ENCODE peak calls at places on chromosomes 7 and 10, in eight cellular contexts. F, V, R, L, G, E, W and K are unnamed samples.

GRCh38 chr10:70312972-70313371 is 29.2 kb upstream of the NPFFR1 start:
- DNase-seq in F (no peak), V (no peak), R (peak), L (no peak), G (no peak), E (no peak), W (no peak), K (no peak)

GRCh38 chr7:118872568-118872967 is 648.1 kb downstream of the ANKRD7 start:
- DNase-seq in F (no peak), V (no peak), R (no peak), L (peak), G (no peak), E (no peak), W (no peak), K (no peak)

GRCh38 chr10:69400936-69401335 is 15.8 kb downstream of the TACR2 start:
- DNase-seq in F (no peak), V (no peak), R (no peak), L (no peak), G (no peak), E (no peak), W (no peak), K (no peak)

GRCh38 chr10:101653536-101653935 is 41.4 kb downstream of the FBXW4 start:
- DNase-seq in F (no peak), V (no peak), R (no peak), L (no peak), G (no peak), E (no peak), W (no peak), K (no peak)

GRCh38 chr10:78944658-78945333 is 124.0 kb upstream of the ZMIZ1 start:
- DNase-seq in F (peak), V (peak), R (peak), L (no peak), G (peak), E (no peak), W (peak), K (peak)

GRCh38 chr10:6813876-6814275 is 233.8 kb upstream of the PRKCQ start:
- DNase-seq in F (no peak), V (no peak), R (no peak), L (no peak), G (no peak), E (no peak), W (no peak), K (no peak)

GRCh38 chr7:6613706-6614105 is 1.7 kb upstream of the ZNF853 start:
- DNase-seq in F (no peak), V (no peak), R (no peak), L (no peak), G (no peak), E (no peak), W (no peak), K (no peak)

GRCh38 chr7:157476654-157477549 is 140.1 kb downstream of the DNAJB6 start:
- DNase-seq in F (no peak), V (peak), R (no peak), L (no peak), G (no peak), E (no peak), W (no peak), K (no peak)

GRCh38 chr10:129964611-129965417 is 740 bp upstream of the EBF3 start:
- DNase-seq in F (no peak), V (peak), R (no peak), L (no peak), G (no peak), E (peak), W (no peak), K (no peak)

GRCh38 chr7:104553074-104553473 is 224.7 kb downstream of the LHFPL3 start:
- DNase-seq in F (no peak), V (no peak), R (no peak), L (no peak), G (no peak), E (no peak), W (no peak), K (peak)

GRCh38 chr10:47118326-47118725 is 181.7 kb upstream of the GDF10 start:
- DNase-seq in F (no peak), V (no peak), R (no peak), L (no peak), G (no peak), E (no peak), W (no peak), K (no peak)

DNA sequence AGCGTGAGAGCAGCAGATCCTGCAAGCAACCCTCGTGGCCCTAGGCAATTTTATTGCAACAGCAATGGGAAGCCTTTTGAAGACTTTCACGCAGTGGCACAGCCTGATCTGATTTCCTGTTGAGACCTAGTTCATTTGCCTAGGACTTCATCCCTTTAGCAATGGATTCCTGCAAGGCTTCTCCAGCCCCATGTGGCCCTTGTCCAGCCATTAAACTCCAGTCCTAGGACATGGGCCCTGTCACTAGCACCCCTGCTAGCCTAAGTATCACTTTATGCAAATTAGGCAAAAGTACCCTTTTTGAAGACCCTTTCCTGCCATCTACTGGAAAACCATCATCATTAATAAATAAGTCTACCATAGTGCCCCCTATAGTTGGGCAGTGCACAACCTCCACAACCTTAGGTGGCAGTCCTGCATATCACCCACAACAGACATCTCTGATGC is 379.4 kb downstream of the GALNT17 start:
- DNase-seq in F (no peak), V (no peak), R (no peak), L (no peak), G (no peak), E (peak), W (no peak), K (no peak)
- TF ChIP-seq CTCF in F (no peak), V (no peak), R (no peak), L (no peak), G (no peak), E (peak), W (no peak), K (no peak)

DNA sequence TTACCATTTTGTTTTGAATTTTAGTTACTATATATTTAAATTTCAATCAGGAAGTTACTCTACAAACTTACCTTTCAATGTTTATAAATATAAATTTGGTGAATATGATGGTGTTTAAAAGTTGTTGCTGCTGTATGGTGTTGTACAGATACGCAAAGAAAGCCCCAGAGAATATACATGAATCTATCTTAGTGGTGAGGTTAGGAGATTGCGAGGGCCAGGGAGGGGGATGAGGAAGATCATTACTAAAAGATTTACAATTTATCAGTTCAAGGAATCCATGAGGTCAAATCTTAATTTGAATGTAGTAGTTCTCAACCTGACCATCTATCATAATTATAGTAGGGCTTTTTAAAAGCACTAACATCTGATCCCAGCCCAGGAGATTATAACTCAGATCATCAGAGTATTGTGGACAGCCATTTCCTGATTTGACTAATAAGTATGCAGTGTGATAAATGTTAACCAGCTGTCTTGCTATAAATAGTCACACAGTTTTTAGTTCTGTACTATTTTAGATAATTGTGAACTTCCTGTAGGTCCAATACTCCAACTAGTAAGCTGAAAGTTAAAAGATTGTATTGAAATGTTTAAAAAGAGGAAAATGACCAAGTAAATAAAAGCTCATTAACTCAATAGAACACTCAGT is 23.6 kb downstream of the FAM3C start:
- DNase-seq in F (no peak), V (no peak), R (peak), L (no peak), G (no peak), E (no peak), W (no peak), K (no peak)
- H3K4me3 ChIP-seq in F (no peak), V (no peak), R (no peak), L (no peak), G (no peak), E (no peak), W (no peak), K (no peak)

GRCh38 chr10:114175667-114176066 is 1.7 kb upstream of the CCDC186 start:
- DNase-seq in F (no peak), V (no peak), R (no peak), L (no peak), G (no peak), E (no peak), W (no peak), K (no peak)

GRCh38 chr10:114172776-114173555 is 1.0 kb downstream of the CCDC186 start:
- DNase-seq in F (no peak), V (no peak), R (no peak), L (no peak), G (no peak), E (no peak), W (no peak), K (no peak)

GRCh38 chr10:114176511-114176910 is 2.5 kb upstream of the CCDC186 start:
- DNase-seq in F (no peak), V (no peak), R (no peak), L (no peak), G (no peak), E (no peak), W (no peak), K (no peak)

GRCh38 chr10:114173680-114174461 is at the start of gene CCDC186:
- DNase-seq in F (peak), V (peak), R (peak), L (peak), G (peak), E (peak), W (peak), K (peak)

DNA sequence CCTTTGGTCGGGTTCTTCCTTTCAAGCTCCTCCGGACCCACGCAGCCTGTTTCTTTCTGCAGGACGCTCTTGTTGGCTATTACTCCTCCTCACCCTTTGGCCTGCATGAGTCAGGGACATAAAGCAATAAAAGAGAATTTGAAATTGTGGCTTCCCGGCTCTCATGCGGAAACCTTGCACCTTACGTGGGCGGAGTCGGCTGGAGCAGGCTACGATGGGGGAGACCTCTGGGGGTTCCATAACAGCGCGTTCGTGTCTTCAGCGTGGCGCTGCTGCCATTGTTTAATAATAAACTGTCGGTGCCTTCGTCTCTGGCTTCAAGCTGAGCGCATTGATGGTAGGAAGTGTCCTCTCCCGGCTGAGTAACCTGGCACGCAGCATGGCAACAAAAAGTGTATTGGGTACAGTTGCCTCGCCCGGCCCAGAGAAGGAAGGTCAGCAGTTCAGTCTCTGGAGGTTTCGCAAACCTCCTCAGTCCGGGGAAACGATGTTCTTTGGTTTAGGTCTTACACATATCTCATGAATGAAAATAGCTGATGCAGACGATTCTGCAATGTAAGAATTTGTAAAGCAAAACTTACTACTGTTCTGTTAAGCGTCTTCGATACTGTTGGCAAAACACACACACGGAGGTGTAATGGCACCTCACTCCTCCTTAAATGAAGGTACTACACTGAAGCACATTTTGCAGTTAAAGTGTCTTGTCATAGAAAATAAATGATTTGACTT is 623 bp upstream of the CCDC186 start:
- DNase-seq in F (peak), V (peak), R (peak), L (no peak), G (no peak), E (peak), W (peak), K (no peak)
- TF ChIP-seq CTCF in F (no peak), V (no peak), R (no peak), L (no peak), G (no peak), E (no peak), W (no peak), K (no peak)

DNA sequence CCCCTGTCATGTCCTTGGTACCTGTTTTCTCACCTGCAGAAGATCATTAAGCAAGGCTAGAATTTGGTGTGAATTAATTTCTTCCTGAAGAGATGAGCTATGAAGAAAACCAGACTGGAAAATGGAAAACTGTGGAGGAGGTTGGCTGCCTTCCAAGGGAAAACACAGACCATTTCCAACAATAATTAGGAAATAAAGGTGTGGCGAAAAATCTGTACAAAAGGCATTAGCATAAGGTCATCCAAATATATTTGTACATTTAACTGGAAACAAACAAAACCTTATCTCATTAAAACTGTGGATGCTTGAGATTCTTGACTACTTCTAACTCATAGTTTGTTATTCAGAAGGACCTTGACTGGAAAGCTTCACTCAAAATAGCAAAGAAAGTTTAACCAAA is 1.7 kb downstream of the STN1 start:
- DNase-seq in F (no peak), V (no peak), R (peak), L (no peak), G (no peak), E (no peak), W (no peak), K (no peak)
- H3K4me3 ChIP-seq in F (peak), V (peak), R (no peak), L (no peak), G (no peak), E (peak), W (no peak), K (no peak)

DNA sequence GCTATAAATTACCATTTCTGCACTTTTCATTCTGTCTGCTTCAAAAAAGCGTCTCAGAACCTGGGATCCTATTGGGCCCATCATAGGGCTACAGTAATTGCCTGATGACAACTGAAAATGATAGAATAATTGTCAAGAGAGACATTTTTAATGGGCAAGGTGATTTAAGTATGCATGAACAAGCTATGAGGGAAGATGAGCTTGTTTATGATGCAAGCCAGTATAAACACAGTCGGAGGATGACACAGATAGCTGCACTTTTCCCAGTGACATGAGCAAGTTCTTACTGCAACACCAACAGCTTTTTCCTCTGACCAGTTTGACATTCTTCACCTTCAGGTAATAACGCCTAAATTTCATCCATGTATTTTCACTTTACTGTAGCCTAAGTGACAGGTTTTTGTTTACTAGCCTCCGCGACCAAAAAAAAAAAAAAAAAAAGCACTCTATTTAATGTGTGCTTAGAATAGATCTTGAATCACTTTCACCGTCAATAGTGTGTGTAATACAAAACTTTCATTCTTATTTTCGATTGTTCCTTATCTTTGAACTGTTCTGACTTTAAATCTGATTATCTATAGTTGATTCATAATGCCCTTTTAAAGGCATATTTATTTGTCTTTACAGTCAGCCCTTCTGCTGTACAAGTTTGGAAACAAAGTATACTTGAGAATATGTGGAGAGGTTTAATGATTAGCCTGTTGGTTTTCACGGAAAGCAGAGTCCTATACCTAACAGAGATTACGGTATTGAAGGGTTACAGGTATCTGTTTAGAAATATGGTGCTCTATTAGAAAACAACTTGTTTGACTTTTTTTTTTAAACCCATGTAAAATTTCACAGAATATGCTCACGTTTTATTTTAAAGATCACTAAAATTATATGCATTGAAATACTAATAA is 1.7 kb downstream of the FOXP2 start:
- DNase-seq in F (no peak), V (no peak), R (no peak), L (no peak), G (no peak), E (no peak), W (no peak), K (no peak)
- TF ChIP-seq CTCF in F (no peak), V (no peak), R (no peak), L (no peak), G (no peak), E (no peak), W (no peak), K (no peak)